ENCODE peak calls at places on chromosomes 12 and 14, in nine cellular contexts. X is CD4-positive, alpha-beta T cell; S is AG04450; Z is RWPE1; V is cardiac fibroblast; C is uterus; Y is tibial artery; I is pancreas; K is GM13977. N is an unnamed sample.

GRCh38 chr12:32331133-32331532 is 68.2 kb upstream of the FGD4 start:
- DNase-seq in X (no peak), S (peak; percentile 26), Z (peak; percentile 49), V (peak; percentile 10), C (no peak), Y (no peak), I (no peak), K (no peak), N (no peak)

GRCh38 chr12:112389228-112389627 is 7.0 kb upstream of the HECTD4 start:
- DNase-seq in X (no peak), S (no peak), Z (no peak), V (no peak), C (no peak), Y (no peak), I (no peak), K (no peak), N (no peak)

GRCh38 chr14:50531595-50532501 is 521 bp downstream of the MAP4K5 start:
- DNase-seq in X (peak; percentile 4), S (no peak), Z (peak; percentile 31), V (peak; percentile 52), C (peak; percentile 54), Y (peak; percentile 50), I (peak; percentile 44), K (peak; percentile 42), N (peak; percentile 91)

GRCh38 chr12:99435095-99435791 is 212.3 kb upstream of the GARIN6 start:
- DNase-seq in X (no peak), S (no peak), Z (no peak), V (no peak), C (no peak), Y (no peak), I (no peak), K (no peak), N (no peak)

GRCh38 chr12:10235761-10236631 is 23.3 kb downstream of the GABARAPL1 start:
- DNase-seq in X (peak; percentile 15), S (no peak), Z (peak; percentile 47), V (peak; percentile 62), C (no peak), Y (no peak), I (peak; percentile 31), K (peak; percentile 59), N (no peak)

GRCh38 chr12:78181544-78182162 is 351.0 kb downstream of the NAV3 start:
- DNase-seq in X (no peak), S (no peak), Z (peak; percentile 6), V (peak; percentile 63), C (no peak), Y (no peak), I (no peak), K (no peak), N (no peak)

GRCh38 chr12:116559080-116559329 is 176 bp upstream of the MAP1LC3B2 start:
- DNase-seq in X (no peak), S (no peak), Z (no peak), V (no peak), C (no peak), Y (no peak), I (no peak), K (peak; percentile 63), N (no peak)

GRCh38 chr12:109497675-109498074 is 20.2 kb downstream of the UBE3B start:
- DNase-seq in X (no peak), S (no peak), Z (peak; percentile 86), V (no peak), C (no peak), Y (no peak), I (no peak), K (no peak), N (no peak)

GRCh38 chr14:49280566-49280965 is 305.6 kb downstream of the RPS29 start:
- DNase-seq in X (no peak), S (no peak), Z (no peak), V (no peak), C (no peak), Y (no peak), I (no peak), K (no peak), N (no peak)

GRCh38 chr12:89058393-89058792 is 293.9 kb downstream of the DUSP6 start:
- DNase-seq in X (no peak), S (no peak), Z (no peak), V (no peak), C (no peak), Y (no peak), I (no peak), K (no peak), N (no peak)

GRCh38 chr12:120276734-120277133 is 11.2 kb upstream of the PXN start:
- DNase-seq in X (no peak), S (no peak), Z (no peak), V (peak; percentile 67), C (no peak), Y (no peak), I (no peak), K (no peak), N (no peak)

GRCh38 chr14:92653162-92653651 is 95.2 kb downstream of the LGMN start:
- DNase-seq in X (no peak), S (no peak), Z (no peak), V (no peak), C (no peak), Y (no peak), I (no peak), K (no peak), N (no peak)

GRCh38 chr14:23299558-23299957 is 3.1 kb downstream of the PPP1R3E start:
- DNase-seq in X (no peak), S (no peak), Z (no peak), V (peak; percentile 81), C (no peak), Y (no peak), I (no peak), K (no peak), N (no peak)

GRCh38 chr12:14723763-14724162 is 27.4 kb upstream of the GUCY2C start:
- DNase-seq in X (peak; percentile 45), S (peak; percentile 11), Z (no peak), V (peak; percentile 77), C (peak; percentile 23), Y (peak; percentile 23), I (peak; percentile 64), K (peak; percentile 62), N (no peak)

GRCh38 chr14:101955695-101956161 is 8.6 kb upstream of the DYNC1H1 start:
- DNase-seq in X (no peak), S (no peak), Z (no peak), V (no peak), C (no peak), Y (no peak), I (no peak), K (no peak), N (no peak)

GRCh38 chr12:49061157-49061650 is 610 bp upstream of the KMT2D start:
- DNase-seq in X (no peak), S (no peak), Z (peak; percentile 37), V (no peak), C (no peak), Y (no peak), I (no peak), K (no peak), N (no peak)

DNA sequence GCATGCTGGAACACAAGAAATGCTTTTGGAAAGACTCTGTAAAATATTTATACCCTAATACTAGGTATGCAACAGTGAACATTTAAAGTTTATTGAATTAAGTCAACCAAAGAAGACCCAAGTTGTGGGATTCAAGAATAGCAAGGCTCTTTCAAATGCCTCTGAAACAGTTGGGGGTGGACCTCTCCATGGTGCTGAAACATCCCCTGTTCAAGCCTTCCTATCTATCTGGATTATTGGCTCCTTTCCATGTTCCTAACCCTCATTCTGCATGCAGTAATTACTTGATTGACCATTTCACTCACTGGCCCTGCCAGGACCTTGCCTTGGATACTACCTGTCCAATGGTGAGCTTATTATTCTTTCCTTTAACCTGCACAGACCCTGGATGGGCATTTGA is 349.7 kb downstream of the NRXN3 start:
- DNase-seq in X (no peak), S (no peak), Z (peak; percentile 29), V (peak; percentile 10), C (no peak), Y (no peak), I (peak; percentile 15), K (peak; percentile 29), N (no peak)
- TF ChIP-seq CTCF in X (no peak), S (no peak), Z (no peak), V (no peak), C (no peak), Y (no peak), I (no peak), K (no peak), N (no peak)

GRCh38 chr12:47164730-47165439 is 85.1 kb upstream of the AMIGO2 start:
- DNase-seq in X (no peak), S (no peak), Z (no peak), V (peak; percentile 47), C (no peak), Y (no peak), I (no peak), K (no peak), N (no peak)
- TF ChIP-seq CTCF in X (no peak), S (peak; percentile 33), Z (no peak), V (peak; percentile 16), C (no peak), Y (no peak), I (no peak), K (no peak), N (peak; percentile 39)

GRCh38 chr14:103123634-103124500 is 606 bp downstream of the TNFAIP2 start:
- DNase-seq in X (no peak), S (no peak), Z (no peak), V (peak; percentile 45), C (peak; percentile 64), Y (peak; percentile 72), I (no peak), K (no peak), N (no peak)
- TF ChIP-seq CTCF in X (no peak), S (peak; percentile 29), Z (peak; percentile 32), V (peak; percentile 53), C (no peak), Y (peak; percentile 8), I (no peak), K (peak; percentile 49), N (peak; percentile 72)

DNA sequence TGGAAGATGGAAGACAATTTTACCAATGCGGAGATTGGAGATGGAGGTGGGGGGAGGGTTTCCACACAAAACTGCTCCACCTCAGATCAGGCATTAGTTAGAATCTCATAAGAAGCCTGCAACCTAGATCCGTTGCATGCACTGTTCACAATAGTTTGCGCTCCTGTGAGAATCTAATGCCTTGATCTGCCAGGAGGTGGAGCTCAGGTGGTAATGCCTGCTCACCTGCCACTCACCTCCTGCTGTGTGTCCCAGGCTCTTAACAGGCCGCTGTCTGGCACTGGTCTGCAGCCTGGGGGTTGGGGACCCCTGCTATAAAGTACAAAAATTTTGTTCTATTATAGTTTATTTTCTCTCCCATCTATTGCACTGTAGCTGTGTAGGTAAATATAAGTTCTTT is 84.9 kb upstream of the FOXG1 start:
- DNase-seq in X (no peak), S (no peak), Z (no peak), V (no peak), C (no peak), Y (no peak), I (no peak), K (no peak), N (no peak)
- TF ChIP-seq CTCF in X (no peak), S (no peak), Z (no peak), V (no peak), C (no peak), Y (no peak), I (no peak), K (no peak), N (no peak)

GRCh38 chr12:170361-171225 is 43.4 kb downstream of the SLC6A12 start:
- DNase-seq in X (no peak), S (no peak), Z (no peak), V (no peak), C (no peak), Y (no peak), I (no peak), K (no peak), N (no peak)
- TF ChIP-seq CTCF in X (no peak), S (no peak), Z (no peak), V (no peak), C (no peak), Y (no peak), I (no peak), K (no peak), N (no peak)

GRCh38 chr12:203462-204260 is 10.3 kb downstream of the SLC6A12 start:
- DNase-seq in X (no peak), S (no peak), Z (no peak), V (peak; percentile 17), C (no peak), Y (no peak), I (no peak), K (no peak), N (no peak)
- TF ChIP-seq CTCF in X (no peak), S (peak; percentile 21), Z (no peak), V (no peak), C (no peak), Y (no peak), I (no peak), K (no peak), N (peak; percentile 61)